ENCODE peak calls at places on chromosomes 3 and 15, in six cellular contexts. R, F, B, D, Q and U are unnamed samples.

GRCh38 chr3:141406265-141406664 is 38.0 kb downstream of the ZBTB38 start:
- DNase-seq in R (no peak), F (no peak), B (no peak), D (no peak), Q (no peak), U (no peak)

GRCh38 chr3:140530603-140531002 is 147.3 kb upstream of the TRIM42 start:
- DNase-seq in R (no peak), F (no peak), B (no peak), D (no peak), Q (no peak), U (no peak)

GRCh38 chr3:141147657-141148056 is 84.0 kb upstream of the PXYLP1 start:
- DNase-seq in R (no peak), F (no peak), B (no peak), D (no peak), Q (no peak), U (no peak)

GRCh38 chr3:195101927-195102608 is 168.9 kb downstream of the XXYLT1 start:
- DNase-seq in R (no peak), F (no peak), B (no peak), D (peak), Q (no peak), U (peak)

GRCh38 chr3:8776406-8776805 is 7.0 kb upstream of the OXTR start:
- DNase-seq in R (no peak), F (no peak), B (no peak), D (no peak), Q (no peak), U (no peak)

GRCh38 chr15:35888815-35889214 is 342.9 kb upstream of the DPH6 start:
- DNase-seq in R (no peak), F (no peak), B (no peak), D (no peak), Q (no peak), U (no peak)

GRCh38 chr15:33852094-33852493 is 116.2 kb upstream of the CHRM5 start:
- DNase-seq in R (no peak), F (no peak), B (no peak), D (no peak), Q (no peak), U (no peak)

GRCh38 chr15:60423540-60423939 is 25.8 kb upstream of the ANXA2 start:
- DNase-seq in R (no peak), F (no peak), B (no peak), D (no peak), Q (no peak), U (no peak)

GRCh38 chr3:29582310-29582709 is 301.4 kb downstream of the RBMS3 start:
- DNase-seq in R (no peak), F (no peak), B (no peak), D (no peak), Q (no peak), U (no peak)

GRCh38 chr3:55178336-55178735 is 250.5 kb upstream of the LRTM1 start:
- DNase-seq in R (no peak), F (no peak), B (no peak), D (no peak), Q (no peak), U (no peak)
- TF ChIP-seq POLR2AphosphoS5 in R (no peak), F (no peak), B (no peak), D (no peak), Q (no peak), U (no peak)

GRCh38 chr3:94520364-94520763 is 457.5 kb downstream of the NSUN3 start:
- DNase-seq in R (no peak), F (no peak), B (no peak), D (no peak), Q (no peak), U (no peak)

GRCh38 chr3:94524102-94524922 is 461.5 kb downstream of the NSUN3 start:
- DNase-seq in R (no peak), F (no peak), B (no peak), D (no peak), Q (no peak), U (no peak)

GRCh38 chr3:94525039-94525438 is 462.2 kb downstream of the NSUN3 start:
- DNase-seq in R (no peak), F (no peak), B (no peak), D (no peak), Q (no peak), U (no peak)

DNA sequence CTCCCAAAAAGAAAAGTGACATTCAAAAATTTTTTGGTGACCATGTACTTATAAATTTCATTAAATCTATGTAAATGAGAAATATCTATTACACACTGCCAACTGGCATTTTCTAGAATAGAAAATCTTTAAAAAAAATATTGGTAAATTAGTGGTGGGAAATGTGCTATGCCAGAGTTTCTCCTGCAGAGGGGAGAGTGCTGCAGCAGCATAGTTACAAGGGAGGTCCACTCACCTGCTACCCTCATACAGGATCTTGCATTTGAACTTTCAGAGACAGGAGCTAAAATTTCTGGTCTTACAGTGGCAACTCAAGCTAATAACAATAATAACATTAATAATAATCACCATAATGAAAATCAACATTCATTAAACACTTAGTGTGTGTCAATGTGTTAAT is 459.6 kb downstream of the NSUN3 start:
- DNase-seq in R (no peak), F (no peak), B (no peak), D (no peak), Q (no peak), U (no peak)
- TF ChIP-seq CTCF in R (no peak), F (no peak), B (peak), D (no peak), Q (no peak), U (no peak)

DNA sequence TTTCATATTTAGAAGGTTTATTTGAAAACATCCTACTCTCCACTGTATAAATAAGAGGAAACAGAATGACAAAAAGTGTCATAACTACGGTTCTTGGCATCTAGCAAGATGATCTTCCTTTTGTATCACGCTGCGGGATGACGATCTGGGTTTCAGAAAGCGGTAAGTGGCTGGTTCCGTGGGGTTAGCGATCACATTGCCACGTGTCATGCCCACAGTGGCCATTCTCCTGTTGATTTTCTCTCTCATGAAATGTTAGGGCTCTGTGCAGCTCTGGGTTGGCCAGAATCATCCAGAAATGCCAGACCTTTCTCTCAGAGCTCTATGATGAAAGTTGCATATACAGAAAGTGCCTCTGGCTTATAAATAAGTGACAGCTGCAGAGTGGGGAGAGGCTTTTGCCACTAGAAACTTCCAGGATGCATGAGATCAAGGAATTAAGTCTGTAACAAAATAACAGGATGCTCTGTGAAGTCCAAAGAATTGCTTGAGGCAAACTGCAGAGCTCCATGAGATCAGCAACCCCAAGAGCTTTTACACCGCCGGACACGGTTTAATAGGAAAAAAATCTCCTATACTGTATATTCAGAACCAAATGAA is 71.6 kb downstream of the ABTB1 start:
- DNase-seq in R (no peak), F (no peak), B (no peak), D (no peak), Q (no peak), U (no peak)
- TF ChIP-seq POLR2AphosphoS5 in R (no peak), F (no peak), B (no peak), D (no peak), Q (no peak), U (no peak)

GRCh38 chr3:44416031-44417030 is 61.1 kb downstream of the ZNF445 start:
- DNase-seq in R (no peak), F (no peak), B (no peak), D (no peak), Q (no peak), U (no peak)

GRCh38 chr3:44419923-44420650 is 57.4 kb downstream of the ZNF445 start:
- DNase-seq in R (no peak), F (peak), B (no peak), D (no peak), Q (no peak), U (no peak)

GRCh38 chr3:44419159-44419922 is 58.1 kb downstream of the ZNF445 start:
- DNase-seq in R (no peak), F (peak), B (no peak), D (no peak), Q (no peak), U (no peak)

GRCh38 chr3:44420676-44421075 is 56.8 kb downstream of the ZNF445 start:
- DNase-seq in R (no peak), F (no peak), B (no peak), D (no peak), Q (no peak), U (no peak)

GRCh38 chr3:44418549-44418948 is 58.9 kb downstream of the ZNF445 start:
- DNase-seq in R (no peak), F (no peak), B (no peak), D (no peak), Q (no peak), U (no peak)
- TF ChIP-seq CTCF in R (peak), F (no peak), B (no peak), D (peak), Q (no peak), U (no peak)

DNA sequence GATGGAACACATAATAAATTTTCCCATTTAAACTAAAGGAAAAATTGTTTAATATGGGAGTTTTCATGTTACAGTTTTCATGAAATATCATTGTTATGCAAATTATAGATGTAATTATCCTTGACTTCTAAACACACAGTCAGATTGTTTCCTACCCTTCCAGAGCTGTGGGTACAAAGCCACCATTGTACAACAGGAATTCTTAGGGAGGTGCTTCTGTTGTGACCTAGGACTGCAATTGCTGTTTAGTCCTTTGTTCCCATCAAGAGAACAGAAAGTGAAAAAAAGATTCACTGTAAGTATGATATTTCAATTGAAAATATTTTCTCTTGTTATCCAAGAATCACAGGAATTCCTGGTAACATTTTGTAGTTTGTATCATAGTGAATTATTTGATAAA is 455.3 kb upstream of the NAALADL2 start:
- DNase-seq in R (no peak), F (no peak), B (no peak), D (no peak), Q (no peak), U (no peak)
- TF ChIP-seq POLR2AphosphoS5 in R (no peak), F (no peak), B (no peak), D (no peak), Q (no peak), U (no peak)

DNA sequence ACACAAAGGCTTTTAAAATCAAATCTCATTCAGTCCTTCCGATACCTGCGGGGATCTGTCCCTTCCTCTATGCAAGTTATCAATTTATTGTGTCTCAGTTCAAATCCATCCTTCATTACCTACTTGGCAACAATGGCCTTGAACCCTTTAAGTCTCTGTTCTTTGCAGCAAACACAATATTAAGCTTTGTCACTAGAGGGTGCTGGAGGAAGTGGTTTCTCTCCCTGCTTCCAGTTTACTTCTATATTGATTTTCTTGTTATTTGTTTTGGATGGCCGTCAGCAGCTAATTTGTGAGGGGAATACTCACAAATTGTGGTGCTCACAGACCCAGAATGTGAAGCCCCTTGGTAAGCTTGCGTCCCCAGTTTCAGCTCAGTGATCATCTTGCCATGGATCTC is 278.3 kb downstream of the FGF12 start:
- DNase-seq in R (no peak), F (no peak), B (no peak), D (no peak), Q (no peak), U (no peak)
- TF ChIP-seq CTCF in R (peak), F (no peak), B (peak), D (no peak), Q (no peak), U (no peak)

GRCh38 chr15:24772709-24773373 is 97.3 kb downstream of the NPAP1 start:
- DNase-seq in R (no peak), F (no peak), B (no peak), D (peak), Q (peak), U (peak)
- TF ChIP-seq POLR2AphosphoS5 in R (no peak), F (no peak), B (no peak), D (peak), Q (no peak), U (no peak)

GRCh38 chr3:47096955-47097354 is 67.0 kb downstream of the SETD2 start:
- DNase-seq in R (no peak), F (no peak), B (no peak), D (no peak), Q (no peak), U (no peak)
- TF ChIP-seq CTCF in R (no peak), F (no peak), B (no peak), D (no peak), Q (no peak), U (no peak)

DNA sequence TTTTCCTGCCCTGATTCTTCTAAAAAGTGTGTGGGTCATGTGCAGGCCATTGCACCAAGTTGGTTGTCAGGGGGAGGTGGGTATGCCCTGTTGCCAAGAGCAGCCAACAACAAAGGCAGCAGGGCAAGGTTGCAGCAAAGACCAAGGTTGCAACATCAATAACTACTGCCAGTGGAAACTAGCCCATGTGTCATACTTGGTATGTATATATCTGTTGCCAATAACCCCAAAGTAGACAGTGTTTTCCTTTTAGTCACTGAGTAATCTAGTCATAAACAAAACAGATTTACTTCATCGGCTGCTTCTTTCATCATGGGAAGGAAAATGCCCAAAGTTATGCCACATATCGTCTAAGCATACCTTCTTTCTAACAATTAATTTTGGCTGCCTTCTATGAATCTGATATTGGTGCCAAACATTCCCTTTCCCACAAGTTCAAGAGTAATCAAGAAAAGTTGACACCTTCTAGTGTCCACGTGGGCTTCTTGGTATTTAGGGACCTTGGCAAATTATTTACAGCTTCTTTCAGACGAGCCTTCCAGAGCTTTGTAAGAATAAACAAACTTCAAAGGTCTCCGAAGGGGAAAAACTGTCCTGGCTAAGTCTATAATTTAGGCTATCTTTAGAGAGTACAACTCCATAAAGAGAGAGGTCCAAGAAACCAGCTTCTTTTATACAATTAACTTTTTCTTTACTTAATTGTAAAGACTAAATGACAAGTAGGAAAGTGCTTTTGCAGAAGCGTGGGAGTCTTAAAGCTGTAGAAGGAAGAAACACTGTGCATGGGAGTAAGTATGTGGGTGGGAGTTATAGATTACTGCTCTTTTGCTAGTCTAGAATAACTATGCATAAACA is 10.1 kb upstream of the MBNL1 start:
- DNase-seq in R (no peak), F (peak), B (peak), D (no peak), Q (peak), U (peak)
- TF ChIP-seq POLR2AphosphoS5 in R (no peak), F (peak), B (no peak), D (no peak), Q (no peak), U (peak)